ENCODE peak calls at places on chromosomes 1 and 21, in four cellular contexts. A is HepG2, X is GM23338, J is GM12878. Z is an unnamed sample.

GRCh38 chr21:14687277-14687642 is 141.1 kb upstream of the SAMSN1 start:
- DNase-seq in A (no peak), X (no peak), J (peak), Z (no peak)

GRCh38 chr1:5754817-5755551 is 237.2 kb downstream of the NPHP4 start:
- DNase-seq in J (no peak), A (no peak), X (no peak), Z (no peak)

GRCh38 chr21:45934570-45934969 is 47.0 kb upstream of the COL6A1 start:
- DNase-seq in A (no peak), J (no peak), X (no peak), Z (no peak)

GRCh38 chr1:202807367-202807925 is 775 bp downstream of the KDM5B start:
- DNase-seq in A (no peak), X (peak), J (no peak), Z (peak)

GRCh38 chr1:153568367-153569099 is 2.9 kb upstream of the S100A2 start:
- DNase-seq in X (peak), A (peak), J (peak), Z (peak)

GRCh38 chr1:23167353-23168078 is 1.1 kb downstream of the LUZP1 start:
- DNase-seq in A (peak), J (no peak), X (peak), Z (peak)

GRCh38 chr21:36104306-36105300 is 30.3 kb upstream of the CBR3 start:
- DNase-seq in J (no peak), A (no peak), X (peak), Z (peak)

GRCh38 chr1:145892486-145893087 is 6.9 kb upstream of the ANKRD35 start:
- DNase-seq in J (no peak), X (no peak), A (no peak), Z (no peak)

GRCh38 chr1:248841702-248842395 is 3.8 kb downstream of the ZNF672 start:
- DNase-seq in J (no peak), A (peak), X (peak), Z (peak)

GRCh38 chr1:96698332-96698983 is 23.1 kb upstream of the PTBP2 start:
- DNase-seq in J (no peak), A (no peak), X (no peak), Z (no peak)

GRCh38 chr1:10456661-10457060 is 6.8 kb downstream of the CORT start:
- DNase-seq in A (no peak), X (no peak), J (no peak), Z (no peak)

GRCh38 chr1:86416343-86416742 is 7.6 kb upstream of the CLCA2 start:
- DNase-seq in X (no peak), J (no peak), A (no peak), Z (no peak)

GRCh38 chr1:155307247-155307740 is 1.4 kb upstream of the FDPS start:
- DNase-seq in A (peak), X (peak), J (no peak), Z (no peak)

GRCh38 chr1:93178418-93178817 is 1.8 kb downstream of the TMED5 start:
- DNase-seq in X (no peak), J (no peak), A (peak), Z (no peak)

GRCh38 chr1:98940680-98941079 is 64.0 kb downstream of the PLPPR5 start:
- DNase-seq in X (no peak), A (no peak), J (no peak), Z (no peak)

GRCh38 chr1:12230549-12231275 is 882 bp downstream of the VPS13D start:
- DNase-seq in X (peak), J (no peak), A (peak), Z (peak)

GRCh38 chr1:3506041-3506440 is 51.6 kb downstream of the ARHGEF16 start:
- DNase-seq in A (no peak), J (no peak), X (no peak), Z (no peak)

GRCh38 chr1:72229893-72230292 is 52.4 kb downstream of the NEGR1 start:
- DNase-seq in X (no peak), J (no peak), A (peak), Z (no peak)

GRCh38 chr1:235127203-235127602 is 1.4 kb downstream of the TOMM20 start:
- DNase-seq in J (no peak), X (no peak), A (no peak), Z (no peak)

GRCh38 chr1:107782192-107782845 is 182.7 kb downstream of the VAV3 start:
- DNase-seq in J (no peak), X (peak), A (peak), Z (no peak)

GRCh38 chr1:151593651-151594625 is 17.9 kb upstream of the SNX27 start:
- DNase-seq in A (peak), J (no peak), X (peak), Z (peak)

GRCh38 chr1:48069662-48070432 is 72.7 kb upstream of the TRABD2B start:
- DNase-seq in X (no peak), A (no peak), J (no peak), Z (no peak)

GRCh38 chr1:225182701-225183100 is 245.1 kb downstream of the LBR start:
- DNase-seq in A (no peak), X (no peak), J (no peak), Z (no peak)

GRCh38 chr1:200267937-200268336 is 141.9 kb downstream of the ZNF281 start:
- DNase-seq in J (no peak), A (no peak), X (no peak), Z (no peak)

GRCh38 chr21:34345091-34345871 is 18.5 kb upstream of the KCNE2 start:
- DNase-seq in X (no peak), A (no peak), J (no peak), Z (no peak)

GRCh38 chr1:214532070-214532469 is 19.3 kb downstream of the PTPN14 start:
- DNase-seq in J (no peak), X (no peak), A (no peak), Z (no peak)

GRCh38 chr1:230174765-230175747 is 108.0 kb downstream of the GALNT2 start:
- DNase-seq in X (no peak), A (no peak), J (no peak), Z (no peak)

GRCh38 chr1:228215663-228216116 is 7.8 kb downstream of the OBSCN start:
- DNase-seq in A (no peak), X (no peak), J (no peak), Z (no peak)

GRCh38 chr1:26851106-26851684 is 11.8 kb upstream of the SFN start:
- DNase-seq in J (no peak), X (peak), A (no peak), Z (no peak)

GRCh38 chr1:25484096-25484495 is 53.4 kb downstream of the MACO1 start:
- DNase-seq in J (no peak), X (peak), A (no peak), Z (no peak)

GRCh38 chr21:42758721-42759593 is 105.5 kb downstream of the PDE9A start:
- DNase-seq in X (no peak), A (no peak), J (no peak), Z (no peak)

GRCh38 chr1:201170533-201171062 is 16.3 kb upstream of the TMEM9 start:
- DNase-seq in J (peak), A (peak), X (peak), Z (peak)

GRCh38 chr1:24301395-24302175 is 17.6 kb upstream of the GRHL3 start:
- DNase-seq in X (no peak), J (no peak), A (no peak), Z (no peak)

GRCh38 chr21:32994305-32994704 is 31.4 kb upstream of the OLIG2 start:
- DNase-seq in X (peak), A (no peak), J (no peak), Z (no peak)

GRCh38 chr1:94247146-94248094 is 10.0 kb upstream of the ARHGAP29 start:
- DNase-seq in X (peak), A (peak), J (no peak), Z (peak)

GRCh38 chr1:81186271-81186670 is 614.5 kb upstream of the ADGRL2 start:
- DNase-seq in A (no peak), J (no peak), X (no peak), Z (no peak)

GRCh38 chr1:60877376-60877775 is 205.0 kb upstream of the NFIA start:
- DNase-seq in A (no peak), J (no peak), X (no peak), Z (no peak)
- TF ChIP-seq CREB1 in A (no peak), J (no peak), X (no peak), Z (no peak)

GRCh38 chr1:111541721-111542120 is 38.3 kb upstream of the ADORA3 start:
- DNase-seq in A (peak), X (peak), J (no peak), Z (no peak)
- TF ChIP-seq CREB1 in A (no peak), X (no peak), J (no peak), Z (no peak)

GRCh38 chr1:111770916-111771315 is 15.2 kb downstream of the DDX20 start:
- DNase-seq in J (no peak), A (no peak), X (no peak), Z (no peak)

GRCh38 chr1:111769517-111770146 is 13.9 kb downstream of the DDX20 start:
- DNase-seq in X (peak), A (peak), J (peak), Z (no peak)

GRCh38 chr1:111762332-111762731 is 6.6 kb downstream of the DDX20 start:
- DNase-seq in J (no peak), X (no peak), A (no peak), Z (no peak)

GRCh38 chr1:111768625-111769024 is 12.9 kb downstream of the DDX20 start:
- DNase-seq in J (no peak), A (no peak), X (no peak), Z (no peak)

DNA sequence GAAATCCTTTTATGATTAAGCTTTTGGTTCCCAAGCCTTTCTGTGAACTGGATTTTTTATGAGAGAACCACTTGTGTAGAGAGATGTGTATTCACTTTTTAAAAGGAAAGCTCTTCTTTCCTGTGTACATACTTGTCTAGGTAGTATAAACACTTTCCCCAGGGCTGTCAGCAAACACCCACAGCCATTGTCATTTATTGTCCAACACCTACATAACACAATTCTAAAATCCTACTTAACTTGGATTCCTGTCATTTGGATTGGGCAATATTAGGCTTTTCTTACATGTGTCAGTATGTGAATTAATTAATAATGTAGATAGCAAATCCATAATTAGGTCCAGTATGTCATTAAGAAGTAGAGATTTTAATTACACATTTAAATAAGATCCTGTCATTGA is 12.3 kb downstream of the DDX20 start:
- DNase-seq in A (no peak), J (no peak), X (no peak), Z (no peak)
- TF ChIP-seq CREB1 in A (no peak), J (no peak), X (no peak), Z (no peak)

DNA sequence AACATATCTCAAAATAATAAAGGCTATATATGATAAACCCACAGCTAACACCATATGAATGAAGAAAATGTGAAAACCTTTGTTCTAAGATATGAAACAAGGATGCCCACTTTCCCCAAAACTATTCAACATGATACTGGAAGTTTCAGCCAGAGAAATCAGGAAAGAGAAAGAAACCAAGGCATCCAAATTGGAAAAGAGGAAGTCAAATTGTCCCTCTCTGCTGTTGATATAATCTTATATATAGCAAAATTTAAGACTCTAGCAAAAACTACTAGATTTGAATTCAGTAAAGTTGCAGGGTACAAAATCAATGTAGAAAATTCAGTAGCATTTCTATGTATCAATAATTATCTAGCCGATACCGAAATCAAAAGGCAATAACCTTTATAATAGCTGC is 4.3 kb upstream of the OR10Z1 start:
- DNase-seq in J (no peak), X (no peak), A (no peak), Z (no peak)
- TF ChIP-seq CREB1 in J (no peak), X (no peak), A (no peak), Z (no peak)

GRCh38 chr1:188314557-188315137 is 1485.9 kb downstream of the PLA2G4A start:
- DNase-seq in X (no peak), J (no peak), A (no peak), Z (no peak)
- TF ChIP-seq CREB1 in X (no peak), J (no peak), A (no peak), Z (no peak)

DNA sequence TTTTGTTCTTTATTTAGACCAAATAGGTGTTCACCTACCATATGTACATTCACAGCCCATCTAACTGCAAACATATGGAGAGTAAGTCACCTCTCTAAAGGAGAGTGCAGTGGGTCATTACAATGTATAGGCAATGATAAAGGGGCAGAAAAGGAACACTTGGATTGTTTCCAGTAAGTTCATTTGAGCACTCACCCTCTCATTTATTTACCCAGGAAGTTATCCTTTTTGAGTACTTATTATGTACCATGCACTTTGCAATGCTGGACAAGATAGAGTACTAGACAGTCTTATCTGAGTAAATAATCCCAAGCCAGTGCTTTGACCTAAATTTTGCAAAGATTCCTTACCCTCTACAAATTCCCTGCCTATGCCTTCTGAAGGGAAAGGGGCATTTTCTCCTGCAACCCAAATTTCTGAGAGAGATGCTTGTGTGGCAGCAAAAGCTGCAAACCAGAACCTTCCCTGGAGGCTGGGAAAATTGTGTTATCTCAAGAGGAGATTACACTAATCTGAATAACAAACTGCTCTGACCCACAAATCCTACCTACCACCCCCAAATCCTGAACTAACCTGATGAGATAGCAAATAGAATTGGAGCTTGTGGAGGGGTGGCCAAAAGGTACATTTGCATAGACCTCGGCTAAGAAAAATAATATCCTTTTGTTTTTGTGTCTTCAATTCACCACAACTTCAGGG is 18.6 kb upstream of the RGS8 start:
- DNase-seq in A (no peak), J (no peak), X (no peak), Z (no peak)
- TF ChIP-seq CREB1 in A (no peak), J (no peak), X (no peak), Z (no peak)

DNA sequence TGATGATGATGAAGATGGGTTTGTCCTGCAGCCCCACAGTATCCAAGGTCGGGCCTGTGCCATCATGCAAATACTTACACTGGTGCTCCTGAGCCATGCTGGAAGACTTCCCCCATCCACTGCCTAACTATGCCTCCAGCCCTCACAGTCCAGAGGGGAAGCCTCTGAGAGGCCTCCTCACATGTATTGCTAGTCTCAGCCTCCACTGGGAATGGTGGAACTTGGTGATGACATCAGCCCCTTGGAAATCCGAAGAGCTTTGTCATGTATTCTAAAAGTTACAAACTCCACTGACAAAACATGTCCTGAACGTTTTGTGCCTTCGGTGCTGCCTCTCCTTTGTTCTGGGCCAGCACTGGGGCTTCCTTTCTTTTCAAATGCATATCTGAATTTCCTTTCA is 61.1 kb upstream of the DMRTB1 start:
- DNase-seq in A (no peak), J (no peak), X (no peak), Z (no peak)
- TF ChIP-seq CREB1 in A (no peak), J (no peak), X (no peak), Z (no peak)

Z was measured in WTC11.